ENCODE peak calls at places on chromosome 21, in eight cellular contexts. Z, G, B, T, P, L, O and M are unnamed samples.

GRCh38 chr21:40714516-40714915 is 132.4 kb downstream of the DSCAM start:
- DNase-seq in Z (no peak), G (no peak), B (no peak), T (no peak), P (no peak), L (no peak), O (no peak), M (no peak)

GRCh38 chr21:27550258-27550657 is 583.4 kb upstream of the ADAMTS5 start:
- DNase-seq in Z (no peak), G (no peak), B (no peak), T (peak; percentile 71), P (no peak), L (no peak), O (no peak), M (no peak)

GRCh38 chr21:41917531-41917930 is 36.3 kb downstream of the C2CD2 start:
- DNase-seq in Z (no peak), G (no peak), B (no peak), T (no peak), P (no peak), L (no peak), O (no peak), M (no peak)

GRCh38 chr21:36780861-36781260 is 81.9 kb downstream of the SIM2 start:
- DNase-seq in Z (no peak), G (no peak), B (no peak), T (no peak), P (no peak), L (no peak), O (no peak), M (no peak)

GRCh38 chr21:45950740-45951515 is 30.6 kb upstream of the COL6A1 start:
- DNase-seq in Z (peak; percentile 74), G (no peak), B (no peak), T (peak; percentile 64), P (peak; percentile 68), L (peak; percentile 71), O (no peak), M (no peak)

GRCh38 chr21:37181059-37181458 is 86.1 kb downstream of the VPS26C start:
- DNase-seq in Z (no peak), G (no peak), B (no peak), T (no peak), P (no peak), L (no peak), O (no peak), M (no peak)

GRCh38 chr21:36165356-36165755 is 8.7 kb downstream of the DOP1B start:
- DNase-seq in Z (no peak), G (no peak), B (no peak), T (no peak), P (no peak), L (no peak), O (no peak), M (no peak)

GRCh38 chr21:29056005-29056404 is 17.4 kb downstream of the CCT8 start:
- DNase-seq in Z (no peak), G (no peak), B (no peak), T (peak; percentile 27), P (no peak), L (no peak), O (no peak), M (no peak)

GRCh38 chr21:10425856-10426255 is 95.5 kb upstream of the TPTE start:
- DNase-seq in Z (no peak), G (no peak), B (no peak), T (no peak), P (no peak), L (peak; percentile 3), O (peak; percentile 43), M (no peak)

GRCh38 chr21:32719085-32719484 is 8.7 kb downstream of the SYNJ1 start:
- DNase-seq in Z (no peak), G (no peak), B (no peak), T (no peak), P (no peak), L (no peak), O (no peak), M (no peak)

GRCh38 chr21:45156459-45156858 is 82.1 kb downstream of the ADARB1 start:
- DNase-seq in Z (no peak), G (no peak), B (no peak), T (no peak), P (no peak), L (no peak), O (no peak), M (no peak)

GRCh38 chr21:23936224-23936623 is 1671.1 kb downstream of the MRPL39 start:
- DNase-seq in Z (no peak), G (peak; percentile 74), B (peak; percentile 69), T (peak; percentile 50), P (no peak), L (no peak), O (no peak), M (no peak)

GRCh38 chr21:32306021-32306780 is 7.5 kb downstream of the MRAP start:
- DNase-seq in Z (no peak), G (no peak), B (peak; percentile 96), T (no peak), P (no peak), L (no peak), O (no peak), M (no peak)

GRCh38 chr21:33640697-33641338 is 723 bp downstream of the CRYZL1 start:
- DNase-seq in Z (no peak), G (no peak), B (no peak), T (peak; percentile 28), P (no peak), L (peak; percentile 15), O (no peak), M (no peak)

GRCh38 chr21:45499970-45500575 is 42.2 kb downstream of the SLC19A1 start:
- DNase-seq in Z (peak; percentile 13), G (no peak), B (no peak), T (no peak), P (peak; percentile 7), L (no peak), O (no peak), M (peak; percentile 43)

GRCh38 chr21:42609806-42610205 is 43.6 kb upstream of the PDE9A start:
- DNase-seq in Z (no peak), G (no peak), B (no peak), T (no peak), P (no peak), L (no peak), O (peak; percentile 71), M (peak; percentile 39)

GRCh38 chr21:44761011-44761729 is 40.5 kb downstream of the UBE2G2 start:
- DNase-seq in Z (no peak), G (no peak), B (no peak), T (no peak), P (no peak), L (no peak), O (no peak), M (no peak)